ENCODE peak calls at places on chromosomes 11 and 22, in eight cellular contexts. One of them, this sample, is unnamed. For H3K4me1, the result is how much of the 10 kb centered on the place peaks cover.

GRCh38 chr22:18148508-18148965 is 1.4 kb upstream of the USP18 start:
- DNase-seq in OCI-LY7: no peak
- DNase-seq in CD4-positive, alpha-beta memory T cell: no peak
- DNase-seq in colonic mucosa: no peak
- DNase-seq in Panc1: no peak
- DNase-seq in transverse colon: no peak
- DNase-seq in mesenchymal stem cell: no peak
- DNase-seq in tibial artery: no peak
- DNase-seq in this sample: no peak

GRCh38 chr22:29259253-29259899 is 8.4 kb downstream of the RHBDD3 start:
- DNase-seq in Panc1: no peak
- DNase-seq in CD4-positive, alpha-beta memory T cell: no peak
- DNase-seq in mesenchymal stem cell: no peak
- DNase-seq in transverse colon: no peak
- DNase-seq in tibial artery: peak
- DNase-seq in OCI-LY7: no peak
- DNase-seq in colonic mucosa: no peak
- DNase-seq in this sample: no peak

GRCh38 chr22:18962308-18962635 is 26.2 kb upstream of the PRODH start:
- DNase-seq in transverse colon: no peak
- DNase-seq in tibial artery: no peak
- DNase-seq in CD4-positive, alpha-beta memory T cell: no peak
- DNase-seq in colonic mucosa: no peak
- DNase-seq in mesenchymal stem cell: no peak
- DNase-seq in OCI-LY7: no peak
- DNase-seq in Panc1: no peak
- DNase-seq in this sample: no peak

GRCh38 chr11:31690041-31690440 is 121.1 kb downstream of the PAX6 start:
- DNase-seq in OCI-LY7: no peak
- DNase-seq in colonic mucosa: no peak
- DNase-seq in tibial artery: no peak
- DNase-seq in mesenchymal stem cell: no peak
- DNase-seq in CD4-positive, alpha-beta memory T cell: no peak
- DNase-seq in transverse colon: no peak
- DNase-seq in Panc1: no peak
- DNase-seq in this sample: no peak

GRCh38 chr11:117616979-117617378 is 180.0 kb downstream of the DSCAML1 start:
- DNase-seq in CD4-positive, alpha-beta memory T cell: no peak
- DNase-seq in colonic mucosa: no peak
- DNase-seq in Panc1: no peak
- DNase-seq in mesenchymal stem cell: no peak
- DNase-seq in tibial artery: no peak
- DNase-seq in OCI-LY7: no peak
- DNase-seq in transverse colon: no peak
- DNase-seq in this sample: no peak

GRCh38 chr11:116421529-116422185 is 351.1 kb downstream of the BUD13 start:
- DNase-seq in Panc1: no peak
- DNase-seq in transverse colon: no peak
- DNase-seq in OCI-LY7: no peak
- DNase-seq in tibial artery: no peak
- DNase-seq in CD4-positive, alpha-beta memory T cell: no peak
- DNase-seq in mesenchymal stem cell: no peak
- DNase-seq in colonic mucosa: no peak
- DNase-seq in this sample: no peak

GRCh38 chr22:38097058-38097457 is 13.1 kb upstream of the SLC16A8 start:
- DNase-seq in tibial artery: no peak
- DNase-seq in colonic mucosa: no peak
- DNase-seq in CD4-positive, alpha-beta memory T cell: no peak
- DNase-seq in transverse colon: no peak
- DNase-seq in OCI-LY7: no peak
- DNase-seq in Panc1: no peak
- DNase-seq in mesenchymal stem cell: no peak
- DNase-seq in this sample: no peak

GRCh38 chr11:32374261-32374711 is 61.1 kb downstream of the WT1 start:
- DNase-seq in CD4-positive, alpha-beta memory T cell: no peak
- DNase-seq in Panc1: peak
- DNase-seq in transverse colon: peak
- DNase-seq in tibial artery: no peak
- DNase-seq in OCI-LY7: peak
- DNase-seq in colonic mucosa: peak
- DNase-seq in mesenchymal stem cell: peak
- DNase-seq in this sample: peak

GRCh38 chr11:47573321-47573720 is 5.4 kb downstream of the KBTBD4 start:
- DNase-seq in tibial artery: peak
- DNase-seq in transverse colon: no peak
- DNase-seq in mesenchymal stem cell: no peak
- DNase-seq in CD4-positive, alpha-beta memory T cell: no peak
- DNase-seq in colonic mucosa: no peak
- DNase-seq in Panc1: no peak
- DNase-seq in OCI-LY7: no peak
- DNase-seq in this sample: no peak

GRCh38 chr11:61618991-61619390 is 38.1 kb upstream of the SYT7 start:
- DNase-seq in mesenchymal stem cell: no peak
- DNase-seq in Panc1: no peak
- DNase-seq in CD4-positive, alpha-beta memory T cell: no peak
- DNase-seq in transverse colon: no peak
- DNase-seq in tibial artery: no peak
- DNase-seq in OCI-LY7: no peak
- DNase-seq in colonic mucosa: no peak
- DNase-seq in this sample: no peak

GRCh38 chr11:32400670-32401369 is 34.5 kb downstream of the WT1 start:
- DNase-seq in Panc1: no peak
- DNase-seq in colonic mucosa: no peak
- DNase-seq in tibial artery: no peak
- DNase-seq in mesenchymal stem cell: no peak
- DNase-seq in OCI-LY7: no peak
- DNase-seq in transverse colon: no peak
- DNase-seq in CD4-positive, alpha-beta memory T cell: no peak
- DNase-seq in this sample: no peak

GRCh38 chr11:78798567-78799170 is 224.0 kb upstream of the NARS2 start:
- DNase-seq in tibial artery: peak
- DNase-seq in CD4-positive, alpha-beta memory T cell: no peak
- DNase-seq in mesenchymal stem cell: peak
- DNase-seq in Panc1: peak
- DNase-seq in colonic mucosa: peak
- DNase-seq in OCI-LY7: peak
- DNase-seq in transverse colon: peak
- DNase-seq in this sample: peak
- H3K4me1 ChIP-seq in tibial artery: under half
- H3K4me1 ChIP-seq in CD4-positive, alpha-beta memory T cell: under half
- H3K4me1 ChIP-seq in mesenchymal stem cell: under half
- H3K4me1 ChIP-seq in Panc1: under half
- H3K4me1 ChIP-seq in colonic mucosa: under half
- H3K4me1 ChIP-seq in OCI-LY7: under half
- H3K4me1 ChIP-seq in transverse colon: under half
- H3K4me1 ChIP-seq in this sample: under half

GRCh38 chr22:35842519-35842913 is 124.8 kb downstream of the APOL5 start:
- DNase-seq in mesenchymal stem cell: no peak
- DNase-seq in OCI-LY7: no peak
- DNase-seq in tibial artery: no peak
- DNase-seq in Panc1: no peak
- DNase-seq in colonic mucosa: no peak
- DNase-seq in CD4-positive, alpha-beta memory T cell: no peak
- DNase-seq in transverse colon: no peak
- DNase-seq in this sample: no peak
- H3K4me3 ChIP-seq in mesenchymal stem cell: no peak
- H3K4me3 ChIP-seq in OCI-LY7: no peak
- H3K4me3 ChIP-seq in tibial artery: no peak
- H3K4me3 ChIP-seq in Panc1: no peak
- H3K4me3 ChIP-seq in colonic mucosa: no peak
- H3K4me3 ChIP-seq in CD4-positive, alpha-beta memory T cell: no peak
- H3K4me3 ChIP-seq in transverse colon: no peak
- H3K4me3 ChIP-seq in this sample: no peak

DNA sequence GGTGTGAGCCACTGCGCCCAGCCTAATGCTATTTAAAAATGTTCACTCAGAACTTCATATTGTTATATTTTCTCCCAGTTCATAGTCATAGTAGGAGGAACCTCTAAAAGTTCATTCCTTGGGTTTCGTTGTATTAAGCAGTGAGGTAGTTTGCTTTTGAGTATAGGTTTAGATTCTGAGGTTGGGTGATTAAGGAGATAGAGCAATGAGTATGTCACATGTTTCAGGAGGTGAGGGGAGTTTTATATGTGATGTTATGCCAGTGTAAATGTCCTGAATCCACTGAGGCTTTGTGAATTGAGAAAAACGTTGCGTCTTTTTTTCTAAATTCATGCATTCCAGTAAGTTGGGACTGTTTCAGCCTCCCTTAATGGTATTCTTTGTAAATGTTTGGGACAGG is 4.2 kb downstream of the UBE2L3 start:
- DNase-seq in Panc1: no peak
- DNase-seq in colonic mucosa: no peak
- DNase-seq in tibial artery: no peak
- DNase-seq in OCI-LY7: no peak
- DNase-seq in transverse colon: no peak
- DNase-seq in CD4-positive, alpha-beta memory T cell: no peak
- DNase-seq in mesenchymal stem cell: no peak
- DNase-seq in this sample: no peak
- H3K4me1 ChIP-seq in Panc1: under half
- H3K4me1 ChIP-seq in colonic mucosa: under half
- H3K4me1 ChIP-seq in tibial artery: under half
- H3K4me1 ChIP-seq in OCI-LY7: under half
- H3K4me1 ChIP-seq in transverse colon: half or more
- H3K4me1 ChIP-seq in CD4-positive, alpha-beta memory T cell: half or more
- H3K4me1 ChIP-seq in mesenchymal stem cell: under half
- H3K4me1 ChIP-seq in this sample: half or more

DNA sequence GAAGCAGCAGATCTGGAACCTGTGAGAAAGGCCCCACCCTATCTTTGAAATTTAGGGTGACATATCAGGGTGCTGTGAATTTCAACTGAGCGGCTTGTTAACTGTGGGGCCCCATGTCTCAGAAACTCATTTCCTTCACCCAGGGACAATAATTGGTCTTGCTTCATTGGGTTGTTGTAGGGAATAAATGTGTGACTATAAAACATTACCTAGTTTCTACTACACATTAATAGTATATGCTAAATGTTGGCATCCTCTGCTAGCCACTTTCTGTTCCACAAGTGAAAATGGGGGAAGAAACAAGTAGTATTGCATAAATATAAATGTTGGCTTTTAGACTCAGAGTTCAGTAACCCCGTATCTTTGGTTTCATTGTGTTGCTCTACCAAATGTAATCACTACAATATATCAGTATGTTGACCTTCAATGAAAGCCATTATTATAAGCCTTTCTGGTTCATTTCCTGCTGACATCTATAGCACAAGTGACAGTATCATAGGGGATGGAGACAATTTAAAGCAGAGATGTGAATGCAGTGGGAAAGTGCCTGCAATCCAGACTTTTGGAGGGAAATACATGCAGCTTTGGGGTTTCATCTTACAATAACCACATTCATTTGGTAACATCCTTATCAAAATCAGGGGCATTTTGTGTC is 905.5 kb upstream of the RAG2 start:
- DNase-seq in transverse colon: no peak
- DNase-seq in Panc1: no peak
- DNase-seq in OCI-LY7: no peak
- DNase-seq in colonic mucosa: no peak
- DNase-seq in tibial artery: no peak
- DNase-seq in CD4-positive, alpha-beta memory T cell: no peak
- DNase-seq in mesenchymal stem cell: no peak
- DNase-seq in this sample: no peak
- H3K4me3 ChIP-seq in transverse colon: no peak
- H3K4me3 ChIP-seq in Panc1: no peak
- H3K4me3 ChIP-seq in OCI-LY7: no peak
- H3K4me3 ChIP-seq in colonic mucosa: no peak
- H3K4me3 ChIP-seq in tibial artery: no peak
- H3K4me3 ChIP-seq in CD4-positive, alpha-beta memory T cell: no peak
- H3K4me3 ChIP-seq in mesenchymal stem cell: no peak
- H3K4me3 ChIP-seq in this sample: no peak

DNA sequence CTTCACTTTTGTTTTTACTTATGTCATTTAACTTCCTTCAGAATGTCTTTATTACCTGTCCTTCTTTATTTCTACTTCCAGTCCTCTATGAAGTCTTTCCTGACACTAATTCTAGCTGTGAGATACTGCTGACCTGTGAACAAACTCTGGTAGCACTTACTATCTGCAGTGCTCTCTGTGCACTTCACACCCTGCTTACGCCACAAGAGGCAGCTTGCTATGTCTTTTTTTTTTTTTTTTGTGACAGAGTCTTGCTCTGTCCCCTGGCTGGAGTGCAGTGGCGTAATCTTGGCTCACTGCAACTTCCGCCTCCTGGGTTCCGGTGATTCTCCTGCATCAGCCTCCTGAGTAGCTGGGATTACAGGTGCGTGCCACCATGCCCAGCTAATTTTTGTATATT is 10.7 kb downstream of the STIM1 start:
- DNase-seq in Panc1: no peak
- DNase-seq in OCI-LY7: peak
- DNase-seq in transverse colon: no peak
- DNase-seq in mesenchymal stem cell: peak
- DNase-seq in CD4-positive, alpha-beta memory T cell: no peak
- DNase-seq in tibial artery: no peak
- DNase-seq in colonic mucosa: no peak
- DNase-seq in this sample: no peak
- H3K4me1 ChIP-seq in Panc1: under half
- H3K4me1 ChIP-seq in OCI-LY7: half or more
- H3K4me1 ChIP-seq in transverse colon: under half
- H3K4me1 ChIP-seq in mesenchymal stem cell: under half
- H3K4me1 ChIP-seq in CD4-positive, alpha-beta memory T cell: half or more
- H3K4me1 ChIP-seq in tibial artery: under half
- H3K4me1 ChIP-seq in colonic mucosa: under half
- H3K4me1 ChIP-seq in this sample: under half

GRCh38 chr11:64892411-64892831 is 14.0 kb upstream of the EHD1 start:
- DNase-seq in CD4-positive, alpha-beta memory T cell: no peak
- DNase-seq in OCI-LY7: no peak
- DNase-seq in colonic mucosa: peak
- DNase-seq in mesenchymal stem cell: no peak
- DNase-seq in Panc1: no peak
- DNase-seq in tibial artery: no peak
- DNase-seq in transverse colon: peak
- DNase-seq in this sample: no peak
- H3K4me3 ChIP-seq in CD4-positive, alpha-beta memory T cell: no peak
- H3K4me3 ChIP-seq in OCI-LY7: no peak
- H3K4me3 ChIP-seq in colonic mucosa: peak
- H3K4me3 ChIP-seq in mesenchymal stem cell: no peak
- H3K4me3 ChIP-seq in Panc1: no peak
- H3K4me3 ChIP-seq in tibial artery: no peak
- H3K4me3 ChIP-seq in transverse colon: peak
- H3K4me3 ChIP-seq in this sample: no peak

DNA sequence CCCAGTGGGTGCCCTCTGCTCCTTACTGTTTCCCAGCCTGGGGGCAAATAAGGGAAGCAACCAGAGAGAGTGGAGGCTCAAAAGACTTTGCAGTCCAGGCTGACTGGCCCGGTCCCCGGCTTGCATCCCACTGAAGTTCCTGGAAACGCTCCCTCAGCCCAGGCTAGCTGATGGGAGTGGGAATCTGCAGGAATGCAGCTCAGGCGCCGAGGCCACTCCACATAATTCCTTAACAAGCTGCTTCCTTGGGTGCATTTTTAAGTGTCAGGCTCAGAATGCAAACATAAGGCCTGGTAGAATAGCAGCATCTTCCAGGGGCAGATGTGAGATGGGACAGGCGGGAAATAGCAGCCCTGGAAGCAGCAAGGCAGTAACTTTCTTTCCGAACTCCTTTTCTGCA is 39.1 kb downstream of the RPL27A start:
- DNase-seq in transverse colon: peak
- DNase-seq in colonic mucosa: no peak
- DNase-seq in Panc1: no peak
- DNase-seq in OCI-LY7: no peak
- DNase-seq in tibial artery: no peak
- DNase-seq in mesenchymal stem cell: peak
- DNase-seq in CD4-positive, alpha-beta memory T cell: no peak
- DNase-seq in this sample: no peak
- H3K4me1 ChIP-seq in transverse colon: half or more
- H3K4me1 ChIP-seq in colonic mucosa: under half
- H3K4me1 ChIP-seq in Panc1: under half
- H3K4me1 ChIP-seq in OCI-LY7: under half
- H3K4me1 ChIP-seq in tibial artery: half or more
- H3K4me1 ChIP-seq in mesenchymal stem cell: under half
- H3K4me1 ChIP-seq in CD4-positive, alpha-beta memory T cell: under half
- H3K4me1 ChIP-seq in this sample: half or more